ENCODE peak calls at places on chromosomes 7 and 10, in four cellular contexts. S is frontal cortex; B is GM03348; M is activated CD4-positive, alpha-beta T cell treated with anti-CD3 and anti-CD28 coated beads, Interleukin-2, amount 10 ng/mL, durations not matched to agents 24 days and 14 days. T is an unnamed sample.

GRCh38 chr7:151743481-151743983 is 133.4 kb downstream of the PRKAG2 start:
- DNase-seq in B (no peak), M (no peak), S (no peak), T (no peak)

GRCh38 chr10:49605939-49606509 is 4.1 kb upstream of the SLC18A3 start:
- DNase-seq in B (no peak), S (no peak), M (no peak), T (peak; percentile 7)

GRCh38 chr7:44537442-44537841 is 3.7 kb downstream of the NPC1L1 start:
- DNase-seq in S (no peak), B (no peak), M (no peak), T (no peak)

GRCh38 chr7:137619181-137619580 is 227.6 kb downstream of the DGKI start:
- DNase-seq in M (no peak), S (no peak), B (no peak), T (no peak)

GRCh38 chr7:27182861-27183681 is 2.0 kb downstream of the HOXA11 start:
- DNase-seq in B (peak; percentile 39), M (no peak), S (no peak), T (no peak)

GRCh38 chr10:101214446-101215396 is 14.5 kb downstream of the LBX1 start:
- DNase-seq in M (peak; percentile 90), S (peak; percentile 44), B (peak; percentile 87), T (peak; percentile 81)

GRCh38 chr7:4939971-4940720 is 18.8 kb downstream of the MMD2 start:
- DNase-seq in S (peak; percentile 69), M (no peak), B (no peak), T (no peak)

GRCh38 chr7:54189330-54189729 is 352.8 kb upstream of the VSTM2A start:
- DNase-seq in S (no peak), B (no peak), M (no peak), T (no peak)

GRCh38 chr10:7787150-7787856 is 490 bp downstream of the KIN start:
- DNase-seq in S (peak; percentile 7), M (no peak), B (peak; percentile 33), T (no peak)

GRCh38 chr7:3404490-3404889 is 103.4 kb downstream of the SDK1 start:
- DNase-seq in M (no peak), B (no peak), S (no peak), T (no peak)

GRCh38 chr10:37495415-37495814 is 362.0 kb downstream of the ZNF248 start:
- DNase-seq in S (no peak), B (no peak), M (no peak), T (no peak)

GRCh38 chr7:37713613-37714012 is 30.0 kb downstream of the GPR141 start:
- DNase-seq in M (no peak), S (no peak), B (no peak), T (no peak)

GRCh38 chr10:91797077-91797690 is 1.0 kb upstream of the TNKS2 start:
- DNase-seq in M (no peak), B (no peak), S (no peak), T (no peak)

GRCh38 chr7:57821438-57822382 is 371.7 kb downstream of the ZNF716 start:
- DNase-seq in B (no peak), M (no peak), S (no peak), T (no peak)

GRCh38 chr10:774661-775244 is 85.3 kb upstream of the DIP2C start:
- DNase-seq in M (peak; percentile 41), B (peak; percentile 3), S (peak; percentile 14), T (no peak)

GRCh38 chr7:30348083-30348560 is 63.7 kb downstream of the ZNRF2 start:
- DNase-seq in M (peak; percentile 87), B (peak; percentile 70), S (no peak), T (no peak)

GRCh38 chr10:75868601-75869000 is 437.2 kb downstream of the LRMDA start:
- DNase-seq in M (no peak), S (no peak), B (no peak), T (no peak)

GRCh38 chr10:11414314-11415038 is 197.0 kb downstream of the USP6NL start:
- DNase-seq in B (no peak), M (no peak), S (no peak), T (no peak)

GRCh38 chr7:108598153-108598552 is 28.5 kb downstream of the DNAJB9 start:
- DNase-seq in B (no peak), S (no peak), M (no peak), T (no peak)

GRCh38 chr10:72140174-72140573 is 51.8 kb upstream of the SPOCK2 start:
- DNase-seq in B (no peak), S (no peak), M (no peak), T (no peak)

GRCh38 chr10:107616463-107617131 is 452.1 kb upstream of the SORCS1 start:
- DNase-seq in S (no peak), B (peak; percentile 39), M (no peak), T (no peak)

GRCh38 chr7:36210542-36210941 is 57.5 kb downstream of the EEPD1 start:
- DNase-seq in B (no peak), M (no peak), S (no peak), T (no peak)

GRCh38 chr7:36487756-36488336 is 98.2 kb downstream of the ANLN start:
- DNase-seq in M (peak; percentile 85), S (peak; percentile 18), B (peak; percentile 47), T (no peak)

GRCh38 chr10:7592627-7593026 is 74.1 kb downstream of the ITIH5 start:
- DNase-seq in M (no peak), S (no peak), B (no peak), T (no peak)

GRCh38 chr10:103636492-103636891 is 143.0 kb downstream of the NEURL1 start:
- DNase-seq in M (no peak), B (no peak), S (no peak), T (no peak)

GRCh38 chr10:99630439-99630838 is 10.2 kb upstream of the SLC25A28 start:
- DNase-seq in M (peak; percentile 66), B (peak; percentile 55), S (no peak), T (no peak)

GRCh38 chr10:107689318-107689717 is 524.8 kb upstream of the SORCS1 start:
- DNase-seq in M (no peak), B (peak; percentile 2), S (no peak), T (no peak)

GRCh38 chr10:29240991-29241660 is 47.7 kb upstream of the LYZL1 start:
- DNase-seq in B (no peak), M (no peak), S (no peak), T (no peak)

GRCh38 chr10:125608474-125608873 is 74.5 kb downstream of the TEX36 start:
- DNase-seq in S (no peak), M (no peak), B (no peak), T (no peak)

GRCh38 chr10:31897506-31897905 is 31.1 kb downstream of the ARHGAP12 start:
- DNase-seq in M (no peak), S (no peak), B (no peak), T (no peak)

T was measured in activated CD4-positive, CD25-positive, alpha-beta regulatory T cell treated with anti-CD3 and anti-CD28 coated beads, Interleukin-2, amount 50 U/mL, for 72 hours.